ENCODE peak calls at places on chromosomes 6 and 20, in five cellular contexts. Y is stomach, A is sigmoid colon, T is esophagus muscularis mucosa, N is GM23338. I is an unnamed sample. For H3K4me1, the result is how much of the 10 kb centered on the place peaks cover.

GRCh38 chr6:7034055-7034454 is 73.7 kb upstream of the RREB1 start:
- DNase-seq in Y (no peak), A (no peak), T (no peak), N (no peak), I (no peak)

GRCh38 chr20:57594092-57594911 is 25.9 kb downstream of the ZBP1 start:
- DNase-seq in Y (peak), A (peak), T (no peak), N (peak), I (peak)

GRCh38 chr6:132789398-132789780 is 9.0 kb downstream of the SLC18B1 start:
- DNase-seq in Y (no peak), A (no peak), T (no peak), N (no peak), I (no peak)

GRCh38 chr6:56890066-56890465 is 64.8 kb upstream of the BEND6 start:
- DNase-seq in Y (no peak), A (no peak), T (no peak), N (no peak), I (no peak)

GRCh38 chr20:33875055-33875454 is 63.9 kb downstream of the CHMP4B start:
- DNase-seq in Y (peak), A (no peak), T (no peak), N (no peak), I (peak)

GRCh38 chr20:51533291-51534172 is 9.0 kb downstream of the NFATC2 start:
- DNase-seq in Y (no peak), A (no peak), T (no peak), N (no peak), I (peak)

GRCh38 chr20:50772418-50773185 is 22.3 kb upstream of the BCAS4 start:
- DNase-seq in Y (no peak), A (peak), T (peak), N (no peak), I (peak)

GRCh38 chr20:3701061-3701998 is 11.1 kb downstream of the SIGLEC1 start:
- DNase-seq in Y (no peak), A (no peak), T (no peak), N (no peak), I (peak)

GRCh38 chr6:64630901-64631300 is 995.3 kb downstream of the PHF3 start:
- DNase-seq in Y (no peak), A (no peak), T (no peak), N (no peak), I (no peak)

GRCh38 chr6:82957171-82957894 is 108.3 kb downstream of the UBE3D start:
- DNase-seq in Y (no peak), A (no peak), T (peak), N (no peak), I (no peak)

GRCh38 chr6:15073344-15073789 is 172.5 kb upstream of the JARID2 start:
- DNase-seq in Y (no peak), A (no peak), T (no peak), N (no peak), I (no peak)

GRCh38 chr6:24666097-24666615 is 543 bp downstream of the TDP2 start:
- DNase-seq in Y (peak), A (peak), T (no peak), N (no peak), I (peak)

GRCh38 chr6:28489366-28490190 is 26.0 kb downstream of the GPX6 start:
- DNase-seq in Y (peak), A (peak), T (peak), N (peak), I (no peak)

GRCh38 chr6:90044833-90045337 is 150.6 kb downstream of the GJA10 start:
- DNase-seq in Y (no peak), A (no peak), T (no peak), N (no peak), I (no peak)

GRCh38 chr6:84515082-84515481 is 249.3 kb downstream of the TBX18 start:
- DNase-seq in Y (no peak), A (no peak), T (no peak), N (no peak), I (no peak)

GRCh38 chr6:33856655-33857054 is 52.9 kb upstream of the MLN start:
- DNase-seq in Y (peak), A (no peak), T (no peak), N (no peak), I (peak)

GRCh38 chr6:57262901-57263694 is 41.0 kb upstream of the RAB23 start:
- DNase-seq in Y (no peak), A (peak), T (no peak), N (no peak), I (no peak)

GRCh38 chr6:158645064-158646022 is 800 bp upstream of the DYNLT1 start:
- DNase-seq in Y (peak), A (peak), T (peak), N (no peak), I (no peak)

GRCh38 chr6:149545258-149545753 is 537 bp downstream of the PPIL4 start:
- DNase-seq in Y (peak), A (peak), T (no peak), N (peak), I (peak)

GRCh38 chr6:1439349-1439748 is 50.0 kb downstream of the FOXF2 start:
- DNase-seq in Y (no peak), A (no peak), T (no peak), N (no peak), I (no peak)

GRCh38 chr6:157203312-157203744 is 120.0 kb downstream of the TMEM242 start:
- DNase-seq in Y (no peak), A (no peak), T (no peak), N (no peak), I (no peak)

GRCh38 chr20:49747707-49748524 is 34.2 kb upstream of the B4GALT5 start:
- DNase-seq in Y (peak), A (peak), T (peak), N (no peak), I (peak)
- TF ChIP-seq POLR2AphosphoS5 in Y (no peak), A (peak), T (peak), N (no peak), I (peak)

DNA sequence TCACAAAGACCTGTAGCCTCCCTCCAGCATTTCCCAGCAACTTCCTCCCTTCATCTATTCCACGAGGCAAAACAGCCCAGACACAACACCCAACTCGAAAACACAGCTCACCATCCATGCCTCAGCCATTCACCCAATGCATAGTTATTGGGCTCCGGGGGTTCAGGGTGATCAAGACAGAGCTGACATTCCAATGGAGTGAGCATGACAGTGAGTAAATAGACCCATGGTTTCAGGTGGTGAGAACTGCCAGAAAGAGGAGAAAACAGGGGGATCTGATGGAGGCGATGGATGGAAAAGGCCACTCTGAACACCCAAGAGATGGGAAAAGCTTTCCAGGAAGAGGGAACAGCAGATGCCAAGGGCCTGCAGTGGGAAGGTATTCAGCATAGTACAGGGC is 5.9 kb downstream of the CASS4 start:
- DNase-seq in Y (no peak), A (no peak), T (no peak), N (no peak), I (no peak)
- H3K4me1 ChIP-seq in Y (under half), A (under half), T (under half), N (under half), I (under half)

GRCh38 chr20:37651932-37652331 is 41.9 kb upstream of the CTNNBL1 start:
- DNase-seq in Y (peak), A (no peak), T (no peak), N (peak), I (peak)
- TF ChIP-seq CTCF in Y (peak), A (peak), T (peak), N (peak), I (peak)

GRCh38 chr6:3882865-3883264 is 33.7 kb downstream of the FAM50B start:
- DNase-seq in Y (no peak), A (no peak), T (no peak), N (no peak), I (no peak)
- TF ChIP-seq POLR2AphosphoS5 in Y (no peak), A (peak), T (peak), N (no peak), I (no peak)